ENCODE peak calls at places on chromosome 19, in seven cellular contexts. V, A, X, S, D, W and P are unnamed samples.

GRCh38 chr19:996051-996838 is 4.0 kb upstream of the GRIN3B start:
- DNase-seq in X (no peak), A (no peak), W (peak; percentile 59), V (no peak), S (no peak), D (peak; percentile 75), P (no peak)

GRCh38 chr19:2483484-2484151 is 7.7 kb downstream of the GADD45B start:
- DNase-seq in S (no peak), D (no peak), X (no peak), A (no peak), V (no peak), W (no peak), P (no peak)

GRCh38 chr19:13652810-13653590 is 111.3 kb upstream of the MRI1 start:
- DNase-seq in W (no peak), X (no peak), A (no peak), S (no peak), V (no peak), D (peak; percentile 40), P (no peak)

GRCh38 chr19:375395-376110 is 31.0 kb upstream of the MIER2 start:
- DNase-seq in W (no peak), S (no peak), X (no peak), V (no peak), D (no peak), A (no peak), P (no peak)

GRCh38 chr19:16296713-16297112 is 27.9 kb upstream of the KLF2 start:
- DNase-seq in A (no peak), S (no peak), W (no peak), X (no peak), D (no peak), V (no peak), P (no peak)

GRCh38 chr19:22945560-22945959 is 57.4 kb downstream of the ZNF728 start:
- DNase-seq in X (no peak), V (no peak), A (no peak), S (no peak), W (no peak), D (peak; percentile 62), P (no peak)

GRCh38 chr19:51200071-51200470 is 24.8 kb upstream of the CD33 start:
- DNase-seq in V (no peak), X (no peak), D (no peak), W (no peak), A (no peak), S (no peak), P (no peak)

GRCh38 chr19:15154002-15154612 is 46.7 kb downstream of the NOTCH3 start:
- DNase-seq in X (no peak), W (no peak), A (peak; percentile 39), V (no peak), S (no peak), D (peak; percentile 86), P (no peak)

GRCh38 chr19:5154129-5154798 is 185.4 kb downstream of the KDM4B start:
- DNase-seq in W (no peak), S (no peak), D (peak; percentile 81), X (peak; percentile 66), V (peak; percentile 67), A (no peak), P (peak; percentile 34)

GRCh38 chr19:6214881-6215541 is 64.8 kb downstream of the MLLT1 start:
- DNase-seq in S (no peak), V (peak; percentile 73), A (no peak), W (peak; percentile 45), D (no peak), X (peak; percentile 65), P (no peak)

GRCh38 chr19:40134866-40135265 is 44.1 kb upstream of the ZNF780A start:
- DNase-seq in A (no peak), V (no peak), X (no peak), D (no peak), S (no peak), W (no peak), P (no peak)
- TF ChIP-seq CTCF in A (no peak), V (no peak), X (no peak), D (no peak), S (no peak), W (no peak), P (no peak)

GRCh38 chr19:42424345-42424707 is 2.9 kb downstream of the LIPE start:
- DNase-seq in D (no peak), S (no peak), W (no peak), A (no peak), X (peak; percentile 59), V (no peak), P (no peak)
- H3K4me3 ChIP-seq in D (no peak overlapping the region), S (peak overlapping the region; percentile 38), W (peak overlapping the region; percentile 61), A (no peak overlapping the region), X (peak overlapping the region; percentile 65), V (no peak overlapping the region), P (peak overlapping the region; percentile 83)

GRCh38 chr19:47625650-47626049 is 16.7 kb downstream of the BICRA start:
- DNase-seq in V (peak; percentile 51), S (no peak), X (no peak), A (no peak), D (no peak), W (no peak), P (no peak)

GRCh38 chr19:47623151-47623920 is 14.4 kb downstream of the BICRA start:
- DNase-seq in D (no peak), V (no peak), S (no peak), W (no peak), X (no peak), A (no peak), P (no peak)

GRCh38 chr19:47619763-47620162 is 10.8 kb downstream of the BICRA start:
- DNase-seq in V (peak; percentile 4), W (no peak), S (no peak), X (no peak), D (peak; percentile 87), A (no peak), P (no peak)

GRCh38 chr19:47626238-47626637 is 17.3 kb downstream of the BICRA start:
- DNase-seq in D (no peak), V (no peak), W (no peak), S (no peak), X (no peak), A (no peak), P (no peak)

GRCh38 chr19:47623921-47624391 is 15.0 kb downstream of the BICRA start:
- DNase-seq in V (peak; percentile 35), X (no peak), S (no peak), A (no peak), W (no peak), D (no peak), P (no peak)
- H3K27ac ChIP-seq in V (no peak overlapping the region), X (no peak overlapping the region), S (peak overlapping the region; percentile 42), A (peak overlapping the region; percentile 10), W (no peak overlapping the region), D (peak overlapping the region; percentile 84), P (no peak overlapping the region)

GRCh38 chr19:8832132-8833021 is at the start of the genes MBD3L1 and ZNF558:
- DNase-seq in D (peak; percentile 84), W (peak; percentile 100), V (peak; percentile 98), S (peak; percentile 97), X (peak; percentile 100), A (peak; percentile 98), P (peak; percentile 99)
- TF ChIP-seq CTCF in D (no peak), W (peak; percentile 32), V (peak; percentile 22), S (peak; percentile 16), X (peak; percentile 50), A (peak; percentile 46), P (peak; percentile 73)

DNA sequence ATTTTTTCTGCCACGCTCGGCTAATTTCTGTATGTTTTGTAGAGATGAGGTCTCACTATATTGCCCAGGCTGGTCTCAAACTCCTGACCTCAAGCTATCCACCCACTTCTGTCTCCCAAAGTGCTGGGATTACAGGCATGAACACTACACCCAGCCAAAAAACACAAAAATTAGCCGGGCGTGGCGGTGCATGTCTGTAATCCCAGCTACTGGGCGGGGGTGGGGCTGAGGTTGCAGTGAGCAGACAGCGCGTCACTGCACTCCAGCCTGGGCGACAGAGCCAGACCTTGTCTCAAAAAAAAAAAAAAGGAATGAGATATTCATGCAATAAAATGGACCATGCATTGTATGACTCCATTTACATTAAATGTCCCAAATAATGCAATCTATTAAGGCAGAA is 32.2 kb downstream of the VASP start:
- DNase-seq in W (no peak), A (no peak), V (no peak), D (no peak), X (no peak), S (no peak), P (no peak)
- H3K4me3 ChIP-seq in W (no peak overlapping the region), A (no peak overlapping the region), V (no peak overlapping the region), D (no peak overlapping the region), X (no peak overlapping the region), S (no peak overlapping the region), P (no peak overlapping the region)

GRCh38 chr19:55251296-55252081 is 7.3 kb downstream of the PPP6R1 start:
- DNase-seq in D (no peak), W (peak; percentile 32), X (no peak), S (no peak), A (no peak), V (peak; percentile 34), P (no peak)

GRCh38 chr19:55252760-55253159 is 6.1 kb downstream of the PPP6R1 start:
- DNase-seq in S (no peak), X (no peak), W (peak; percentile 33), D (no peak), V (peak; percentile 40), A (no peak), P (no peak)

GRCh38 chr19:55253842-55254624 is 4.8 kb downstream of the PPP6R1 start:
- DNase-seq in W (peak; percentile 50), X (peak; percentile 58), A (no peak), D (peak; percentile 28), V (peak; percentile 77), S (no peak), P (no peak)

GRCh38 chr19:55254625-55254977 is 4.2 kb downstream of the PPP6R1 start:
- DNase-seq in A (no peak), X (no peak), W (no peak), S (no peak), D (no peak), V (no peak), P (no peak)

GRCh38 chr19:55253264-55253663 is 5.6 kb downstream of the PPP6R1 start:
- DNase-seq in D (no peak), W (peak; percentile 14), V (peak; percentile 35), S (no peak), A (no peak), X (no peak), P (no peak)
- H3K27ac ChIP-seq in D (peak overlapping the region; percentile 68), W (no peak overlapping the region), V (no peak overlapping the region), S (no peak overlapping the region), A (no peak overlapping the region), X (peak overlapping the region; percentile 69), P (no peak overlapping the region)